ENCODE peak calls at places on chromosomes 11 and 22, in six cellular contexts. R is ELR; B is activated T-cell treated with anti-CD3 and anti-CD28 coated beads, Interleukin-2, amount 50 U/mL, for 4 hours; K is NCI-H510A treated with DMSO at 0.1 percent for 48 hours; P is HEK293T; T is T-helper 9 cell. G is an unnamed sample.

GRCh38 chr22:26835929-26836528 is 178.6 kb downstream of the MIAT start:
- DNase-seq in R (peak), B (peak), K (peak), P (peak), T (peak), G (no peak)

GRCh38 chr22:25176175-25176574 is 23.5 kb upstream of the CRYBB3 start:
- DNase-seq in R (no peak), B (no peak), K (no peak), P (no peak), T (no peak), G (no peak)

GRCh38 chr22:41831383-41831782 is 1.5 kb upstream of the SREBF2 start:
- DNase-seq in R (peak), B (no peak), K (no peak), P (no peak), T (no peak), G (no peak)

GRCh38 chr11:34890089-34890488 is 26.1 kb downstream of the APIP start:
- DNase-seq in R (peak), B (no peak), K (no peak), P (no peak), T (no peak), G (no peak)

GRCh38 chr11:65410936-65411680 is 11.5 kb upstream of the NEAT1 start:
- DNase-seq in R (no peak), B (no peak), K (no peak), P (no peak), T (no peak), G (no peak)

GRCh38 chr22:45306139-45306538 is 3.6 kb upstream of the FAM118A start:
- DNase-seq in R (no peak), B (no peak), K (no peak), P (no peak), T (no peak), G (no peak)

GRCh38 chr11:75478690-75479597 is 45.9 kb upstream of the KLHL35 start:
- DNase-seq in R (no peak), B (no peak), K (no peak), P (no peak), T (no peak), G (no peak)

GRCh38 chr11:109629734-109630133 is 207.7 kb downstream of the C11orf87 start:
- DNase-seq in R (no peak), B (no peak), K (no peak), P (no peak), T (no peak), G (no peak)

GRCh38 chr11:120577624-120578363 is 66.2 kb downstream of the GRIK4 start:
- DNase-seq in R (no peak), B (no peak), K (no peak), P (no peak), T (no peak), G (no peak)

GRCh38 chr11:128621491-128622136 is 34.3 kb upstream of the ETS1 start:
- DNase-seq in R (peak), B (no peak), K (no peak), P (no peak), T (no peak), G (peak)

GRCh38 chr11:71500601-71501021 is 26.5 kb upstream of the KRTAP5-7 start:
- DNase-seq in R (no peak), B (no peak), K (no peak), P (no peak), T (no peak), G (no peak)